ENCODE peak calls at places on chromosomes 1 and 21, in eight cellular contexts. T is stomach; Z is bronchial epithelial cell; S is psoas muscle; X is GM06990; J is neural progenitor cell; W is ascending aorta; F is CD8-positive, alpha-beta T cell. N is an unnamed sample.

GRCh38 chr1:147600119-147601111 is 59.1 kb downstream of the BCL9 start:
- DNase-seq in J (no peak), T (no peak), F (no peak), S (no peak), Z (peak), X (no peak), W (no peak), N (no peak)

GRCh38 chr1:10904396-10905358 is 107.8 kb upstream of the TARDBP start:
- DNase-seq in X (no peak), Z (no peak), S (peak), T (no peak), W (no peak), F (peak), J (no peak), N (no peak)

GRCh38 chr1:228104526-228105251 is 1.6 kb upstream of the C1orf35 start:
- DNase-seq in W (no peak), J (no peak), S (peak), T (no peak), X (no peak), Z (no peak), F (no peak), N (no peak)

GRCh38 chr1:206953126-206953525 is 6.9 kb upstream of the PIGR start:
- DNase-seq in F (no peak), W (no peak), J (no peak), Z (no peak), X (no peak), T (peak), S (no peak), N (no peak)

GRCh38 chr1:198549863-198550262 is 9.4 kb upstream of the ATP6V1G3 start:
- DNase-seq in J (no peak), W (no peak), Z (no peak), T (no peak), S (no peak), F (no peak), X (peak), N (no peak)

GRCh38 chr1:117818456-117818855 is 111.0 kb downstream of the GDAP2 start:
- DNase-seq in W (no peak), Z (no peak), S (no peak), T (no peak), J (no peak), X (no peak), F (no peak), N (no peak)

GRCh38 chr1:160001440-160001839 is 30.4 kb downstream of the PIGM start:
- DNase-seq in J (no peak), F (no peak), S (no peak), Z (no peak), W (no peak), T (no peak), X (no peak), N (no peak)

GRCh38 chr1:161180643-161181042 is 3.3 kb upstream of the B4GALT3 start:
- DNase-seq in Z (peak), W (no peak), X (no peak), F (no peak), J (peak), T (no peak), S (no peak), N (no peak)

GRCh38 chr1:27601771-27602509 is 2.0 kb downstream of the AHDC1 start:
- DNase-seq in S (peak), X (no peak), Z (no peak), J (peak), T (peak), F (no peak), W (peak), N (no peak)

GRCh38 chr1:229669333-229669732 is 43.3 kb downstream of the URB2 start:
- DNase-seq in T (no peak), X (no peak), F (no peak), J (no peak), Z (no peak), S (no peak), W (no peak), N (no peak)

GRCh38 chr21:16040601-16041000 is 310.8 kb downstream of the USP25 start:
- DNase-seq in X (no peak), W (no peak), J (no peak), T (no peak), F (no peak), S (no peak), Z (peak), N (no peak)

DNA sequence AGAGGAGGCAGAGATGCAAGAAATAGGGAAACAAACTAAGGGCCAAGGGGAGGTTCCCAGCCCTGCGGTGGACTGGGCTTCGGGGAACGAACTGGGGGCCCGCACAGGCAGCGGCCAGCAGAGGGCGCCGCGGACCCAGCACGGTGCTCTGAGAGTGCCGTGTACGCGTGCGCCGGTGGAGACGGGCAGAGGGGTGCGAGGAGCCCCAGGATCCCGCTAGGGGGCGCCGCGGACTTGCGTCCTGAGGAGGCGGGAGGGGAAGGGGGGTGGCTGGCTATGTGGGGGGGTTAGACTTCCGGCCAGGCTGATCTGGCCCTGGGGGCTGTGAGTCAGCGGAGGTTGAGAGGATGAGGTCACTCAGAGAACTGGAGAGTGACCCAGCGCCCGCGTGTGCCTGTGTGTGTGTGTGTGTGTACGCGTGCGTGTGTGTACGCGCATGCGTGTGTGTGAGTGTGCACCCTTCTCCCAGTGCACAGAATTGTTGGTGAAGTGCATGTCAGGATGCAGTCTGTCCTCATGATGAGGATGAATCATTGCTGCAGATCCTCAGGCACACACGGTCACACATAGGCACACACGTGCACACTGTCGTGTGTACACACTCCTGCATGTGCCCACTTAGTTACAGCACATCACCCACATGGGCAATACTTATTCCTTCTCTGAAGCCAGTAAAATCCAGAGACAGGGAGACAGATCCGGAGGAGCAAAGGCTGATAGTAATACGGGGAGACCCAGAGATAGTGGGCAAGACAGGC is 17.0 kb downstream of the NES start:
- DNase-seq in F (peak), W (peak), X (peak), J (peak), S (peak), T (peak), Z (peak), N (peak)
- H3K4me3 ChIP-seq in F (no peak), W (no peak), X (peak), J (no peak), S (peak), T (peak), Z (no peak), N (no peak)

DNA sequence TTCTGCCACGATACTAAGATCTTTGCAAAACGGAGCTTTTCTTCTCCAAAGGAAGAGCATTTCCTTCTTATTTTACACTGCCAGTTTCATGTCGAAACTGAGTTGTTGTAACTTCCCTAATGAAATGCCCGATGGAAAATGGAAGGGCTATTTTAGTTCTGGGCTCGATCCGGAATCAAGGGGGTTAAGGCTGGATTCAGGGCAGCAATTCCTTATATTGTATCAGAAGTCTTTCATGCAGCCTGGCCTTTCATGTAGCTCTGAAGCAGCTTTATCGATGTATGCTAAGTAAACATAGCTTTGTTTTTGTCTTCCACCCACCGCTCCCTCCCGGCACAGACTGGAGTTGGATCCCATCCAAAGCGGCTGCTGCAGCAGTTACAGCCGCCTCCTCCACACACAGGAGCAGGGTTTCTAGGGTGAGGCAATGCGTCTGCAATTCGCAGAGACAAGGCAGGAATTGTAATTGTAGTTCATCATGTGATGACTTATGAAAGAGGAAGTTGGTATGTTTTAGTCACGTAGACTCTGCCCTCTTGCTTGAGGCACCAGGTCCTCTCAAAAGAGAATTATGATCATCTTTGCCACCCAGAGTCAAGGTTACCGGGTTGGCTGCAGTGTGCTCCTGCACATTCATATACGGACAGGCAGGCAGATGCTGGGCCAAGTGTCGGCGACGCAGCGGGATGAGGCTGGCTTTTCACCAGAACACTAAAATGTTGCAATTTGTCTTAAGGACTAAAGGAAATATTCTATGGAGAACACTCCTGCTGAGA is 2.6 kb upstream of the IRF2BP2 start:
- DNase-seq in F (no peak), T (peak), X (peak), Z (peak), W (peak), S (peak), J (peak), N (peak)
- H3K4me3 ChIP-seq in F (peak), T (peak), X (peak), Z (no peak), W (peak), S (peak), J (no peak), N (peak)

GRCh38 chr1:156626079-156626438 is 6.8 kb downstream of the HAPLN2 start:
- DNase-seq in T (no peak), J (no peak), S (no peak), Z (no peak), W (no peak), F (no peak), X (no peak), N (no peak)

GRCh38 chr1:156623946-156624813 is 5.0 kb downstream of the HAPLN2 start:
- DNase-seq in S (peak), T (peak), X (no peak), Z (no peak), J (peak), F (no peak), W (peak), N (no peak)

GRCh38 chr1:156625436-156626078 is 6.3 kb downstream of the HAPLN2 start:
- DNase-seq in T (peak), S (peak), Z (peak), W (no peak), F (peak), X (peak), J (peak), N (no peak)

GRCh38 chr1:156622581-156623297 is 3.5 kb downstream of the HAPLN2 start:
- DNase-seq in Z (no peak), F (no peak), T (no peak), S (no peak), X (no peak), J (no peak), W (no peak), N (no peak)

GRCh38 chr1:156624814-156625435 is 5.7 kb downstream of the HAPLN2 start:
- DNase-seq in T (no peak), S (no peak), W (no peak), X (no peak), F (no peak), J (peak), Z (no peak), N (no peak)
- H3K4me3 ChIP-seq in T (peak), S (peak), W (peak), X (peak), F (peak), J (peak), Z (peak), N (peak)

GRCh38 chr1:18716785-18717678 is 86.4 kb downstream of the PAX7 start:
- DNase-seq in Z (no peak), W (no peak), S (no peak), T (no peak), J (peak), X (no peak), F (no peak), N (no peak)
- H3K4me3 ChIP-seq in Z (no peak), W (no peak), S (no peak), T (peak), J (peak), X (no peak), F (no peak), N (peak)

GRCh38 chr1:109370712-109371270 is 26.9 kb downstream of the SORT1 start:
- DNase-seq in S (no peak), Z (peak), J (no peak), X (no peak), T (no peak), F (no peak), W (peak), N (no peak)
- H3K4me3 ChIP-seq in S (peak), Z (no peak), J (no peak), X (no peak), T (no peak), F (no peak), W (peak), N (no peak)

GRCh38 chr1:162571696-162572095 is 10.2 kb downstream of the UAP1 start:
- DNase-seq in F (no peak), T (no peak), J (no peak), Z (no peak), X (no peak), S (no peak), W (no peak), N (no peak)
- H3K4me3 ChIP-seq in F (no peak), T (no peak), J (no peak), Z (no peak), X (no peak), S (no peak), W (no peak), N (no peak)

GRCh38 chr1:54884135-54884586 is 2.8 kb downstream of the DHCR24 start:
- DNase-seq in F (no peak), J (no peak), Z (peak), S (no peak), X (no peak), T (no peak), W (no peak), N (no peak)
- H3K4me3 ChIP-seq in F (no peak), J (no peak), Z (peak), S (peak), X (peak), T (no peak), W (no peak), N (peak)

DNA sequence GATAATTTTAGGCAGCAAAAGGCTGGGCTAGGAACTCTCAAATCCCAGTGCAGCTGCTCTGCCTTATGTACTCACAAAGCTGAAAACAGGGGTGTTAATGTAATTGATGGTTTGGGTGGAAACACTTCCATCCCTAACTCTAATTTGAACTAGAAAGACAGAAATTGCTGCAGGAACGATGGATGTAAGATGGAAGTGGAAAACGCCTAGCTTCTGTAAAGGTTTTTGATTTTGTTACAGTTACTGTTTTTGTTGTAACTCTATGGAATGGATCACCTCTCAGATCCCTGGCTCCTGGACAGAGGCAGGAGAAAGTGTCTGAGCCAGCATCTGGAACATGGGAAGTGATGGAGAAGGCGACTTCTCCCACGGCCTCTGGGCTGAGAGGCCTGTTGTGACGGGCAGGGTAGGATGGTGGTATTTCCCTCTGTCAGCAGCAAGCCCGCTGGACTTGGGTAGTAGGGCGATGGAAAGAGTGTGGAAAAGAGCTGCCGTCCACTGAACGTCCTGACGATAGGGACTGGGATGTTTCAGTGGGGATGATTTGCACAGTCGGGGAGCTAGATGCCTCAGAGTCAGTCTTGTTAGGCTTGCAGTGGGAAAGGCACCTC is 1.6 kb downstream of the TRAF5 start:
- DNase-seq in Z (no peak), S (no peak), W (no peak), J (no peak), T (no peak), F (no peak), X (no peak), N (no peak)
- H3K4me3 ChIP-seq in Z (no peak), S (peak), W (peak), J (no peak), T (peak), F (peak), X (peak), N (peak)

DNA sequence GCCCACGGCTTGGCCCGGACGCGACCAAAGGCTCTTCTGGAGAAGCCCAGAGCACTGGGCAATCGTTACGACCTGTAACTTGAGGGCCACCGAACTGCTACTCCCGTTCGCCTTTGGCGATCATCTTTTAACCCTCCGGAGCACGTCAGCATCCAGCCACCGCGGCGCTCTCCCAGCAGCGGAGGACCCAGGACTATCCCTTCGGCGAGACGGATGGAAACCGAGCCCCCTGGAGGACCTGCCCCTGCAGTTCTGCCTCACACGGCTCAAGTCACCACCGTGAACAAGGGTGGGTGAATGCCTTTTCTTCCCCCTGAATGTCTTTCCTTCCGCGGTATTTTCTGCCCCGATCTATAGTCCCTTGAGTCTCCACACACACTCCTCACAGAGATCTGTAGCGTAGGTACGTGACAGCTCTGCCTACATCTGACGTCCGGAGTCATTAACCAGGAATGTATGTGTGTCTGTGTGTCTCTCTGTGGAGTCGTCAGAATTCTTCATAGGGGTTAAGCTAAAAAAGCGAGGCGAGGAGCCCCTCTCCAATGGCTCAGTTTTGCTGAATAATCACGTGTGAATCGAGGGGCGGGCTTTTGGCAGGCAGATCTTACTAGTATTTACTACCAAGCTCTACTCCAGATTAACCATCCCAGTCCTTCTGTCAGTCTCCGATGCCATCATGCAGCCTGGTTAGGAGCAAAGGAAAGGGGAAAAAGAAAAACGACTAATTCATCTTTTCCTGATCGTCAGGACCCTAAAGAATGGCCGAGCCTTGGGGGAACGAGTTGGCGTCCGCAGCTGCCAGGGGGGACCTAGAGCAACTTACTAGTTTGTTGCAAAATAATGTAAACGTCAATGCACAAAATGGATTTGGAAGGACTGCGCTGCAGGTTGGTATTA is at the start of gene CDKN2C:
- DNase-seq in T (peak), W (peak), F (peak), S (peak), Z (peak), X (peak), J (peak), N (peak)
- H3K4me3 ChIP-seq in T (peak), W (peak), F (peak), S (peak), Z (peak), X (peak), J (peak), N (peak)